ENCODE peak calls at places on chromosomes 6 and 20, in five cellular contexts. H is fibroblast of gingiva; E is naive thymus-derived CD4-positive, alpha-beta T cell; L is esophagus squamous epithelium; Z is epithelial cell of esophagus. U is an unnamed sample.

GRCh38 chr6:134347916-134348805 is 30.2 kb upstream of the SGK1 start:
- DNase-seq in H (peak), E (no peak), L (no peak), Z (no peak), U (peak)

GRCh38 chr6:128558021-128558420 is 37.6 kb upstream of the PTPRK start:
- DNase-seq in H (no peak), E (no peak), L (no peak), Z (no peak), U (no peak)

GRCh38 chr6:85810558-85810957 is 167.9 kb upstream of the SYNCRIP start:
- DNase-seq in H (no peak), E (no peak), L (no peak), Z (no peak), U (no peak)

GRCh38 chr6:46291880-46292279 is 121.1 kb upstream of the ENPP5 start:
- DNase-seq in H (no peak), E (no peak), L (no peak), Z (no peak), U (no peak)

GRCh38 chr20:63309261-63310071 is 16.5 kb downstream of the COL20A1 start:
- DNase-seq in H (no peak), E (no peak), L (no peak), Z (peak), U (no peak)

GRCh38 chr20:10476319-10476724 is 41.2 kb downstream of the SLX4IP start:
- DNase-seq in H (peak), E (no peak), L (no peak), Z (no peak), U (no peak)

GRCh38 chr20:63344151-63344470 is 17.0 kb downstream of the CHRNA4 start:
- DNase-seq in H (no peak), E (no peak), L (no peak), Z (no peak), U (no peak)

GRCh38 chr6:30213999-30214982 is 1.1 kb upstream of the TRIM26 start:
- DNase-seq in H (peak), E (peak), L (no peak), Z (peak), U (peak)

GRCh38 chr6:27188885-27189418 is 58.5 kb upstream of the PRSS16 start:
- DNase-seq in H (peak), E (peak), L (no peak), Z (peak), U (no peak)

GRCh38 chr20:38141889-38142494 is 23.1 kb downstream of the TGM2 start:
- DNase-seq in H (no peak), E (no peak), L (no peak), Z (no peak), U (no peak)

GRCh38 chr6:73088138-73088813 is 137.0 kb downstream of the KHDC1L start:
- DNase-seq in H (no peak), E (no peak), L (no peak), Z (no peak), U (no peak)

GRCh38 chr20:51688600-51688999 is 79.6 kb downstream of the ATP9A start:
- DNase-seq in H (no peak), E (no peak), L (no peak), Z (no peak), U (no peak)

GRCh38 chr6:170031684-170032121 is 259.2 kb downstream of the DLL1 start:
- DNase-seq in H (peak), E (no peak), L (no peak), Z (no peak), U (no peak)

GRCh38 chr20:32343438-32343837 is 14.7 kb upstream of the ASXL1 start:
- DNase-seq in H (peak), E (no peak), L (no peak), Z (peak), U (no peak)

GRCh38 chr20:53865905-53866786 is 204.2 kb downstream of the BCAS1 start:
- DNase-seq in H (peak), E (peak), L (no peak), Z (peak), U (no peak)

GRCh38 chr6:75023634-75024033 is 182.2 kb downstream of the COL12A1 start:
- DNase-seq in H (no peak), E (no peak), L (no peak), Z (peak), U (no peak)

GRCh38 chr6:29200767-29201662 is 30.3 kb downstream of the OR2J2 start:
- DNase-seq in H (no peak), E (no peak), L (no peak), Z (no peak), U (no peak)

GRCh38 chr20:707711-708110 is 32.1 kb upstream of the SCRT2 start:
- DNase-seq in H (no peak), E (no peak), L (no peak), Z (no peak), U (no peak)

GRCh38 chr6:34638834-34639736 is 57.5 kb downstream of the ILRUN start:
- DNase-seq in H (no peak), E (no peak), L (no peak), Z (no peak), U (no peak)

GRCh38 chr6:110518281-110518623 is 41.8 kb upstream of the SLC22A16 start:
- DNase-seq in H (no peak), E (no peak), L (no peak), Z (peak), U (no peak)

GRCh38 chr6:85476532-85476931 is 26.6 kb downstream of the NT5E start:
- DNase-seq in H (no peak), E (no peak), L (no peak), Z (no peak), U (no peak)

GRCh38 chr20:49384437-49385434 is 97.7 kb downstream of the KCNB1 start:
- DNase-seq in H (peak), E (peak), L (no peak), Z (peak), U (no peak)

GRCh38 chr6:42224222-42225042 is 6.8 kb upstream of the MRPS10 start:
- DNase-seq in H (peak), E (no peak), L (no peak), Z (peak), U (no peak)

GRCh38 chr6:33661118-33661838 is 40.2 kb downstream of the ITPR3 start:
- DNase-seq in H (no peak), E (no peak), L (no peak), Z (no peak), U (no peak)

GRCh38 chr6:135196739-135197510 is 15.8 kb downstream of the MYB start:
- DNase-seq in H (no peak), E (no peak), L (no peak), Z (no peak), U (no peak)

GRCh38 chr20:35271904-35272303 is 6.0 kb downstream of the MMP24OS start:
- DNase-seq in H (peak), E (no peak), L (no peak), Z (peak), U (no peak)

U was measured in cerebellar nuclear complex.